ENCODE peak calls at places on chromosomes 1 and 21, in ten cellular contexts. One of them, this sample, is unnamed. For H3K4me1, the result is how much of the 10 kb centered on the place peaks cover.

GRCh38 chr1:184035719-184036516 is 1.6 kb downstream of the COLGALT2 start:
- DNase-seq in upper lobe of right lung: no peak
- DNase-seq in colonic mucosa: no peak
- DNase-seq in esophagus squamous epithelium: no peak
- DNase-seq in stomach: no peak
- DNase-seq in pancreas: no peak
- DNase-seq in heart left ventricle: peak
- DNase-seq in spleen: peak
- DNase-seq in aorta: no peak
- DNase-seq in naive thymus-derived CD4-positive, alpha-beta T cell: peak
- DNase-seq in this sample: no peak

GRCh38 chr1:25550155-25550506 is 6.7 kb downstream of the LDLRAP1 start:
- DNase-seq in esophagus squamous epithelium: no peak
- DNase-seq in aorta: no peak
- DNase-seq in stomach: no peak
- DNase-seq in colonic mucosa: no peak
- DNase-seq in heart left ventricle: no peak
- DNase-seq in spleen: no peak
- DNase-seq in naive thymus-derived CD4-positive, alpha-beta T cell: no peak
- DNase-seq in pancreas: no peak
- DNase-seq in upper lobe of right lung: no peak
- DNase-seq in this sample: peak

GRCh38 chr1:232965124-232965911 is 14.9 kb downstream of the NTPCR start:
- DNase-seq in heart left ventricle: no peak
- DNase-seq in naive thymus-derived CD4-positive, alpha-beta T cell: no peak
- DNase-seq in esophagus squamous epithelium: no peak
- DNase-seq in stomach: no peak
- DNase-seq in upper lobe of right lung: no peak
- DNase-seq in spleen: no peak
- DNase-seq in aorta: no peak
- DNase-seq in colonic mucosa: no peak
- DNase-seq in pancreas: no peak
- DNase-seq in this sample: no peak

GRCh38 chr1:175839678-175840669 is 96.6 kb upstream of the TNR start:
- DNase-seq in stomach: no peak
- DNase-seq in heart left ventricle: no peak
- DNase-seq in pancreas: no peak
- DNase-seq in colonic mucosa: peak
- DNase-seq in upper lobe of right lung: no peak
- DNase-seq in naive thymus-derived CD4-positive, alpha-beta T cell: no peak
- DNase-seq in spleen: no peak
- DNase-seq in esophagus squamous epithelium: no peak
- DNase-seq in aorta: no peak
- DNase-seq in this sample: peak

GRCh38 chr1:62452951-62453350 is 16.1 kb downstream of the USP1 start:
- DNase-seq in aorta: no peak
- DNase-seq in esophagus squamous epithelium: no peak
- DNase-seq in naive thymus-derived CD4-positive, alpha-beta T cell: no peak
- DNase-seq in spleen: no peak
- DNase-seq in colonic mucosa: no peak
- DNase-seq in heart left ventricle: no peak
- DNase-seq in pancreas: no peak
- DNase-seq in upper lobe of right lung: no peak
- DNase-seq in stomach: no peak
- DNase-seq in this sample: no peak

GRCh38 chr1:208045410-208046252 is 134.7 kb upstream of the CD34 start:
- DNase-seq in esophagus squamous epithelium: no peak
- DNase-seq in upper lobe of right lung: no peak
- DNase-seq in aorta: peak
- DNase-seq in pancreas: peak
- DNase-seq in heart left ventricle: no peak
- DNase-seq in colonic mucosa: peak
- DNase-seq in stomach: no peak
- DNase-seq in naive thymus-derived CD4-positive, alpha-beta T cell: no peak
- DNase-seq in spleen: no peak
- DNase-seq in this sample: peak

GRCh38 chr1:21308847-21309652 is 18.8 kb upstream of the ECE1 start:
- DNase-seq in naive thymus-derived CD4-positive, alpha-beta T cell: no peak
- DNase-seq in esophagus squamous epithelium: no peak
- DNase-seq in upper lobe of right lung: no peak
- DNase-seq in heart left ventricle: no peak
- DNase-seq in spleen: no peak
- DNase-seq in colonic mucosa: no peak
- DNase-seq in stomach: peak
- DNase-seq in aorta: no peak
- DNase-seq in pancreas: no peak
- DNase-seq in this sample: no peak

GRCh38 chr1:9826087-9826486 is 2.3 kb upstream of the CLSTN1 start:
- DNase-seq in heart left ventricle: no peak
- DNase-seq in naive thymus-derived CD4-positive, alpha-beta T cell: no peak
- DNase-seq in colonic mucosa: no peak
- DNase-seq in pancreas: no peak
- DNase-seq in upper lobe of right lung: no peak
- DNase-seq in spleen: no peak
- DNase-seq in aorta: no peak
- DNase-seq in stomach: no peak
- DNase-seq in esophagus squamous epithelium: no peak
- DNase-seq in this sample: no peak

GRCh38 chr1:188715566-188715965 is 1762.1 kb downstream of the BRINP3 start:
- DNase-seq in pancreas: no peak
- DNase-seq in aorta: no peak
- DNase-seq in stomach: no peak
- DNase-seq in colonic mucosa: no peak
- DNase-seq in heart left ventricle: no peak
- DNase-seq in esophagus squamous epithelium: no peak
- DNase-seq in spleen: no peak
- DNase-seq in naive thymus-derived CD4-positive, alpha-beta T cell: no peak
- DNase-seq in upper lobe of right lung: no peak
- DNase-seq in this sample: no peak

GRCh38 chr21:27693376-27693775 is 726.5 kb upstream of the ADAMTS5 start:
- DNase-seq in colonic mucosa: no peak
- DNase-seq in spleen: no peak
- DNase-seq in upper lobe of right lung: no peak
- DNase-seq in stomach: no peak
- DNase-seq in pancreas: no peak
- DNase-seq in naive thymus-derived CD4-positive, alpha-beta T cell: no peak
- DNase-seq in heart left ventricle: no peak
- DNase-seq in aorta: no peak
- DNase-seq in esophagus squamous epithelium: no peak
- DNase-seq in this sample: no peak

GRCh38 chr1:170205301-170205700 is 59.5 kb downstream of the NTMT2 start:
- DNase-seq in pancreas: no peak
- DNase-seq in spleen: no peak
- DNase-seq in aorta: no peak
- DNase-seq in colonic mucosa: no peak
- DNase-seq in stomach: no peak
- DNase-seq in heart left ventricle: no peak
- DNase-seq in esophagus squamous epithelium: no peak
- DNase-seq in naive thymus-derived CD4-positive, alpha-beta T cell: no peak
- DNase-seq in upper lobe of right lung: no peak
- DNase-seq in this sample: no peak

GRCh38 chr21:14591277-14591876 is 45.3 kb upstream of the SAMSN1 start:
- DNase-seq in esophagus squamous epithelium: no peak
- DNase-seq in upper lobe of right lung: no peak
- DNase-seq in heart left ventricle: no peak
- DNase-seq in stomach: no peak
- DNase-seq in spleen: no peak
- DNase-seq in naive thymus-derived CD4-positive, alpha-beta T cell: no peak
- DNase-seq in colonic mucosa: no peak
- DNase-seq in pancreas: no peak
- DNase-seq in aorta: no peak
- DNase-seq in this sample: no peak

GRCh38 chr1:37483785-37484184 is 9.4 kb downstream of the ZC3H12A start:
- DNase-seq in upper lobe of right lung: no peak
- DNase-seq in colonic mucosa: no peak
- DNase-seq in esophagus squamous epithelium: no peak
- DNase-seq in stomach: no peak
- DNase-seq in naive thymus-derived CD4-positive, alpha-beta T cell: no peak
- DNase-seq in pancreas: no peak
- DNase-seq in aorta: no peak
- DNase-seq in heart left ventricle: no peak
- DNase-seq in spleen: no peak
- DNase-seq in this sample: no peak

DNA sequence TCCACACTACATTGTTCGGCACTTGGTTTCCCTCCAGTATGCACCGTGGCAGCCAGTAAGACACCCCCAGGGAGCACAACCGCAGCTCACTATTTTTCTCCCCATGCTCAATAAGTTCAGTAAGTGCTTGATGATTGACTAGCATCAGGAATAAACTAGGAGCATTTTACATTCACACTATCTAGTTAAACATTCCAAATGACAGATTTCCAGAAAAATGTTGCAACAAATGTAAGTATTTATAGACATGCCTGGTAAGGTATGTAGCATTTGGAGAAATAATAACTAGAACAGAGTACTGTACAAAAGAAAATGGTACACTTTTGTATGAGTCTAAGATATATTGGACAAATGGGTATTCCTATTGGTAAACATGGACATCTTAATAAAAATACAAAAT is 92.9 kb downstream of the SLC45A1 start:
- DNase-seq in aorta: no peak
- DNase-seq in stomach: no peak
- DNase-seq in colonic mucosa: no peak
- DNase-seq in esophagus squamous epithelium: no peak
- DNase-seq in upper lobe of right lung: no peak
- DNase-seq in heart left ventricle: no peak
- DNase-seq in spleen: no peak
- DNase-seq in naive thymus-derived CD4-positive, alpha-beta T cell: no peak
- DNase-seq in pancreas: no peak
- DNase-seq in this sample: no peak
- H3K4me1 ChIP-seq in aorta: under half
- H3K4me1 ChIP-seq in stomach: half or more
- H3K4me1 ChIP-seq in colonic mucosa: under half
- H3K4me1 ChIP-seq in esophagus squamous epithelium: half or more
- H3K4me1 ChIP-seq in upper lobe of right lung: half or more
- H3K4me1 ChIP-seq in heart left ventricle: half or more
- H3K4me1 ChIP-seq in spleen: half or more
- H3K4me1 ChIP-seq in naive thymus-derived CD4-positive, alpha-beta T cell: under half
- H3K4me1 ChIP-seq in pancreas: half or more
- H3K4me1 ChIP-seq in this sample: under half

DNA sequence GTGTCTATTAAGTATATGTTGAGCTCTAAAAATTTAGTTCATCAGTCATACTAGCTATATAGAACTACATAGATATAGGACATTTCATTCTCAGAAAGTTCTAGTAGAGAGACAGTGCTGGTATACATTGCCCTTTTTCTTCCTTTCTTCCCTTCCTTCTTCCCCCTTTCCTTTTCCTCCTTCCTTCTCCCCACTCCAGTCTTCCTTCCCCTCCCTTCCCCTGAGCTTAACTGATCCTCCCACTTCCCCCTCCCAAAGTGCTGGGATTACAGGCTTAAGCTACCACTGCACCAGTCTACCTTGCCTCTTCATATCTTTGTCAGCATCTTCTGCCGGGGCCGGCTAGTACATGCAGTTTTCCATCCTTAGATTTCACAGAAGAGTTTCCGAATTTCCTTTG is 12.1 kb downstream of the THRAP3 start:
- DNase-seq in aorta: no peak
- DNase-seq in spleen: no peak
- DNase-seq in esophagus squamous epithelium: no peak
- DNase-seq in upper lobe of right lung: no peak
- DNase-seq in naive thymus-derived CD4-positive, alpha-beta T cell: no peak
- DNase-seq in pancreas: no peak
- DNase-seq in stomach: no peak
- DNase-seq in heart left ventricle: no peak
- DNase-seq in colonic mucosa: no peak
- DNase-seq in this sample: no peak
- H3K4me1 ChIP-seq in aorta: under half
- H3K4me1 ChIP-seq in spleen: half or more
- H3K4me1 ChIP-seq in esophagus squamous epithelium: half or more
- H3K4me1 ChIP-seq in upper lobe of right lung: under half
- H3K4me1 ChIP-seq in naive thymus-derived CD4-positive, alpha-beta T cell: under half
- H3K4me1 ChIP-seq in pancreas: under half
- H3K4me1 ChIP-seq in stomach: half or more
- H3K4me1 ChIP-seq in heart left ventricle: half or more
- H3K4me1 ChIP-seq in colonic mucosa: under half
- H3K4me1 ChIP-seq in this sample: under half

GRCh38 chr1:159431904-159432303 is at the start of gene OR10J4:
- DNase-seq in naive thymus-derived CD4-positive, alpha-beta T cell: no peak
- DNase-seq in spleen: no peak
- DNase-seq in esophagus squamous epithelium: no peak
- DNase-seq in colonic mucosa: no peak
- DNase-seq in upper lobe of right lung: no peak
- DNase-seq in aorta: no peak
- DNase-seq in stomach: no peak
- DNase-seq in pancreas: no peak
- DNase-seq in heart left ventricle: no peak
- DNase-seq in this sample: no peak
- H3K4me1 ChIP-seq in naive thymus-derived CD4-positive, alpha-beta T cell: under half
- H3K4me1 ChIP-seq in spleen: under half
- H3K4me1 ChIP-seq in esophagus squamous epithelium: under half
- H3K4me1 ChIP-seq in colonic mucosa: under half
- H3K4me1 ChIP-seq in upper lobe of right lung: under half
- H3K4me1 ChIP-seq in aorta: under half
- H3K4me1 ChIP-seq in stomach: under half
- H3K4me1 ChIP-seq in pancreas: under half
- H3K4me1 ChIP-seq in heart left ventricle: under half
- H3K4me1 ChIP-seq in this sample: under half

GRCh38 chr1:242139986-242140385 is 141.1 kb upstream of the MAP1LC3C start:
- DNase-seq in upper lobe of right lung: no peak
- DNase-seq in aorta: no peak
- DNase-seq in pancreas: no peak
- DNase-seq in esophagus squamous epithelium: no peak
- DNase-seq in colonic mucosa: no peak
- DNase-seq in spleen: no peak
- DNase-seq in naive thymus-derived CD4-positive, alpha-beta T cell: no peak
- DNase-seq in stomach: no peak
- DNase-seq in heart left ventricle: no peak
- DNase-seq in this sample: no peak
- H3K4me1 ChIP-seq in upper lobe of right lung: under half
- H3K4me1 ChIP-seq in aorta: under half
- H3K4me1 ChIP-seq in pancreas: under half
- H3K4me1 ChIP-seq in esophagus squamous epithelium: under half
- H3K4me1 ChIP-seq in colonic mucosa: under half
- H3K4me1 ChIP-seq in spleen: under half
- H3K4me1 ChIP-seq in naive thymus-derived CD4-positive, alpha-beta T cell: under half
- H3K4me1 ChIP-seq in stomach: under half
- H3K4me1 ChIP-seq in heart left ventricle: under half
- H3K4me1 ChIP-seq in this sample: under half